ENCODE peak calls at places on chromosome 1, in eight cellular contexts. One of them, this sample, is unnamed.

GRCh38 chr1:227234998-227235405 is 83.3 kb downstream of the CDC42BPA start:
- DNase-seq in lower lobe of right lung: no peak
- DNase-seq in spleen: no peak
- DNase-seq in CD4-positive, alpha-beta memory T cell: no peak
- DNase-seq in CD8-positive, alpha-beta memory T cell: no peak
- DNase-seq in IMR-90: peak; percentile 73
- DNase-seq in heart left ventricle: no peak
- DNase-seq in SJSA1: peak; percentile 56
- DNase-seq in this sample: no peak

GRCh38 chr1:53048960-53049573 is 12.9 kb upstream of the PODN start:
- DNase-seq in SJSA1: no peak
- DNase-seq in lower lobe of right lung: no peak
- DNase-seq in CD4-positive, alpha-beta memory T cell: no peak
- DNase-seq in spleen: no peak
- DNase-seq in IMR-90: no peak
- DNase-seq in heart left ventricle: peak; percentile 76
- DNase-seq in CD8-positive, alpha-beta memory T cell: no peak
- DNase-seq in this sample: no peak

GRCh38 chr1:106268070-106268469 is 788.4 kb upstream of the PRMT6 start:
- DNase-seq in heart left ventricle: no peak
- DNase-seq in CD8-positive, alpha-beta memory T cell: no peak
- DNase-seq in IMR-90: no peak
- DNase-seq in SJSA1: no peak
- DNase-seq in lower lobe of right lung: no peak
- DNase-seq in CD4-positive, alpha-beta memory T cell: no peak
- DNase-seq in spleen: no peak
- DNase-seq in this sample: no peak

GRCh38 chr1:65470766-65471165 is 50.3 kb downstream of the LEPR start:
- DNase-seq in lower lobe of right lung: no peak
- DNase-seq in SJSA1: no peak
- DNase-seq in spleen: no peak
- DNase-seq in IMR-90: no peak
- DNase-seq in CD8-positive, alpha-beta memory T cell: no peak
- DNase-seq in heart left ventricle: no peak
- DNase-seq in CD4-positive, alpha-beta memory T cell: no peak
- DNase-seq in this sample: no peak

GRCh38 chr1:83102630-83103071 is 896.3 kb downstream of the TTLL7 start:
- DNase-seq in IMR-90: peak; percentile 19
- DNase-seq in CD4-positive, alpha-beta memory T cell: no peak
- DNase-seq in heart left ventricle: no peak
- DNase-seq in CD8-positive, alpha-beta memory T cell: no peak
- DNase-seq in SJSA1: peak; percentile 44
- DNase-seq in spleen: no peak
- DNase-seq in lower lobe of right lung: no peak
- DNase-seq in this sample: no peak

GRCh38 chr1:19206947-19207346 is 3.1 kb downstream of the UBR4 start:
- DNase-seq in lower lobe of right lung: no peak
- DNase-seq in CD8-positive, alpha-beta memory T cell: no peak
- DNase-seq in IMR-90: no peak
- DNase-seq in heart left ventricle: no peak
- DNase-seq in spleen: no peak
- DNase-seq in CD4-positive, alpha-beta memory T cell: no peak
- DNase-seq in SJSA1: no peak
- DNase-seq in this sample: no peak

GRCh38 chr1:54360165-54361005 is 45.8 kb downstream of the SSBP3 start:
- DNase-seq in spleen: no peak
- DNase-seq in IMR-90: no peak
- DNase-seq in lower lobe of right lung: no peak
- DNase-seq in heart left ventricle: peak; percentile 10
- DNase-seq in SJSA1: no peak
- DNase-seq in CD8-positive, alpha-beta memory T cell: no peak
- DNase-seq in CD4-positive, alpha-beta memory T cell: no peak
- DNase-seq in this sample: no peak

GRCh38 chr1:202834771-202835547 is 24.2 kb downstream of the PCAT6 start:
- DNase-seq in spleen: no peak
- DNase-seq in IMR-90: no peak
- DNase-seq in SJSA1: no peak
- DNase-seq in CD4-positive, alpha-beta memory T cell: no peak
- DNase-seq in CD8-positive, alpha-beta memory T cell: no peak
- DNase-seq in lower lobe of right lung: no peak
- DNase-seq in heart left ventricle: no peak
- DNase-seq in this sample: no peak

GRCh38 chr1:179077396-179077795 is 4.5 kb upstream of the TOR3A start:
- DNase-seq in heart left ventricle: no peak
- DNase-seq in IMR-90: peak; percentile 81
- DNase-seq in SJSA1: no peak
- DNase-seq in CD4-positive, alpha-beta memory T cell: no peak
- DNase-seq in lower lobe of right lung: no peak
- DNase-seq in CD8-positive, alpha-beta memory T cell: no peak
- DNase-seq in spleen: no peak
- DNase-seq in this sample: no peak

GRCh38 chr1:53947172-53947835 is 1.2 kb downstream of the LRRC42 start:
- DNase-seq in SJSA1: no peak
- DNase-seq in CD8-positive, alpha-beta memory T cell: no peak
- DNase-seq in CD4-positive, alpha-beta memory T cell: no peak
- DNase-seq in spleen: peak; percentile 78
- DNase-seq in IMR-90: no peak
- DNase-seq in lower lobe of right lung: no peak
- DNase-seq in heart left ventricle: no peak
- DNase-seq in this sample: no peak

GRCh38 chr1:189269011-189269410 is 1208.7 kb downstream of the BRINP3 start:
- DNase-seq in heart left ventricle: no peak
- DNase-seq in CD4-positive, alpha-beta memory T cell: no peak
- DNase-seq in spleen: no peak
- DNase-seq in SJSA1: no peak
- DNase-seq in IMR-90: peak; percentile 24
- DNase-seq in CD8-positive, alpha-beta memory T cell: no peak
- DNase-seq in lower lobe of right lung: no peak
- DNase-seq in this sample: no peak

GRCh38 chr1:37474697-37475379 is 458 bp downstream of the ZC3H12A start:
- DNase-seq in CD8-positive, alpha-beta memory T cell: peak; percentile 35
- DNase-seq in spleen: peak; percentile 89
- DNase-seq in heart left ventricle: peak; percentile 58
- DNase-seq in CD4-positive, alpha-beta memory T cell: no peak
- DNase-seq in lower lobe of right lung: peak; percentile 56
- DNase-seq in IMR-90: no peak
- DNase-seq in SJSA1: no peak
- DNase-seq in this sample: peak; percentile 76

GRCh38 chr1:23132033-23132432 is 36.6 kb downstream of the LUZP1 start:
- DNase-seq in heart left ventricle: no peak
- DNase-seq in CD8-positive, alpha-beta memory T cell: no peak
- DNase-seq in SJSA1: no peak
- DNase-seq in spleen: no peak
- DNase-seq in CD4-positive, alpha-beta memory T cell: no peak
- DNase-seq in lower lobe of right lung: no peak
- DNase-seq in IMR-90: no peak
- DNase-seq in this sample: no peak

GRCh38 chr1:163401211-163401610 is 79.5 kb downstream of the NUF2 start:
- DNase-seq in CD4-positive, alpha-beta memory T cell: no peak
- DNase-seq in IMR-90: no peak
- DNase-seq in spleen: no peak
- DNase-seq in CD8-positive, alpha-beta memory T cell: no peak
- DNase-seq in lower lobe of right lung: no peak
- DNase-seq in heart left ventricle: no peak
- DNase-seq in SJSA1: no peak
- DNase-seq in this sample: no peak

GRCh38 chr1:44786138-44786840 is 1.7 kb downstream of the BEST4 start:
- DNase-seq in CD8-positive, alpha-beta memory T cell: peak; percentile 83
- DNase-seq in heart left ventricle: peak; percentile 64
- DNase-seq in lower lobe of right lung: peak; percentile 86
- DNase-seq in spleen: peak; percentile 94
- DNase-seq in SJSA1: no peak
- DNase-seq in CD4-positive, alpha-beta memory T cell: peak; percentile 80
- DNase-seq in IMR-90: peak; percentile 59
- DNase-seq in this sample: peak; percentile 89

GRCh38 chr1:28056129-28056925 is 32.1 kb downstream of the EYA3 start:
- DNase-seq in CD4-positive, alpha-beta memory T cell: peak; percentile 53
- DNase-seq in lower lobe of right lung: no peak
- DNase-seq in CD8-positive, alpha-beta memory T cell: peak; percentile 40
- DNase-seq in SJSA1: no peak
- DNase-seq in IMR-90: no peak
- DNase-seq in spleen: no peak
- DNase-seq in heart left ventricle: no peak
- DNase-seq in this sample: no peak

GRCh38 chr1:221100196-221100950 is 221.1 kb downstream of the HLX start:
- DNase-seq in CD4-positive, alpha-beta memory T cell: no peak
- DNase-seq in IMR-90: peak; percentile 86
- DNase-seq in CD8-positive, alpha-beta memory T cell: no peak
- DNase-seq in lower lobe of right lung: no peak
- DNase-seq in heart left ventricle: no peak
- DNase-seq in spleen: no peak
- DNase-seq in SJSA1: no peak
- DNase-seq in this sample: no peak

GRCh38 chr1:93446837-93447451 is 974 bp upstream of the FNBP1L start:
- DNase-seq in heart left ventricle: peak; percentile 45
- DNase-seq in CD8-positive, alpha-beta memory T cell: peak; percentile 11
- DNase-seq in spleen: no peak
- DNase-seq in CD4-positive, alpha-beta memory T cell: peak; percentile 21
- DNase-seq in IMR-90: no peak
- DNase-seq in SJSA1: no peak
- DNase-seq in lower lobe of right lung: no peak
- DNase-seq in this sample: peak; percentile 71

GRCh38 chr1:49995734-49996133 is 28.0 kb downstream of the AGBL4 start:
- DNase-seq in CD8-positive, alpha-beta memory T cell: no peak
- DNase-seq in SJSA1: no peak
- DNase-seq in IMR-90: no peak
- DNase-seq in spleen: no peak
- DNase-seq in heart left ventricle: no peak
- DNase-seq in CD4-positive, alpha-beta memory T cell: no peak
- DNase-seq in lower lobe of right lung: no peak
- DNase-seq in this sample: no peak
- H3K9me3 ChIP-seq in CD8-positive, alpha-beta memory T cell: peaks cover 5% of the 10 kb centered on the region
- H3K9me3 ChIP-seq in SJSA1: no peaks in the 10 kb centered on the region
- H3K9me3 ChIP-seq in IMR-90: peaks cover 5% of the 10 kb centered on the region
- H3K9me3 ChIP-seq in spleen: peaks cover 34% of the 10 kb centered on the region
- H3K9me3 ChIP-seq in heart left ventricle: no peaks in the 10 kb centered on the region
- H3K9me3 ChIP-seq in CD4-positive, alpha-beta memory T cell: no peaks in the 10 kb centered on the region
- H3K9me3 ChIP-seq in lower lobe of right lung: peaks cover 4% of the 10 kb centered on the region
- H3K9me3 ChIP-seq in this sample: no peaks in the 10 kb centered on the region

DNA sequence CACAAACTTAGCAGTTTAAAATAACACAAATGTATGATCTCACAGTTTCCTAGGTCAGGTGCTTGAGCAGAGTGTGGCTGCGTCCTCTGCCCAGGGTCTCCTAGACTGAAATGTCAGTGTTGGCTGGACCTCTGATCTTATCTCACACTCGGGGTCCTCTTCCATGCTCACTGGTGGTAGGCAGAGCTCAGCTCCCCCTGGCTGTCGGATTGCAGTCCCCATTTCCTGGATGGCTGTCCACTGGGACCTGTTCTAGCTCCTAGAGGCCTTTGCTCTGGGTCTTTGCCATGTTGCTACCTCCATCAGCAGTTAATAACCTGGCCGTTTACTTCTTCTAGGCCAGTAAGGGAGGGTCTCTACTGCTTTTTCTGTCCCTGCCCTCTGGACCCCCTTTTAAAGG is 107.5 kb downstream of the PCNX2 start:
- DNase-seq in spleen: no peak
- DNase-seq in CD4-positive, alpha-beta memory T cell: no peak
- DNase-seq in IMR-90: no peak
- DNase-seq in SJSA1: no peak
- DNase-seq in heart left ventricle: no peak
- DNase-seq in CD8-positive, alpha-beta memory T cell: no peak
- DNase-seq in lower lobe of right lung: no peak
- DNase-seq in this sample: no peak
- H3K27ac ChIP-seq in spleen: no peak overlapping the region
- H3K27ac ChIP-seq in CD4-positive, alpha-beta memory T cell: no peak overlapping the region
- H3K27ac ChIP-seq in IMR-90: no peak overlapping the region
- H3K27ac ChIP-seq in SJSA1: no peak overlapping the region
- H3K27ac ChIP-seq in heart left ventricle: no peak overlapping the region
- H3K27ac ChIP-seq in CD8-positive, alpha-beta memory T cell: no peak overlapping the region
- H3K27ac ChIP-seq in lower lobe of right lung: no peak overlapping the region
- H3K27ac ChIP-seq in this sample: no peak overlapping the region

GRCh38 chr1:235671992-235672391 is 22.4 kb upstream of the GNG4 start:
- DNase-seq in spleen: no peak
- DNase-seq in heart left ventricle: no peak
- DNase-seq in CD8-positive, alpha-beta memory T cell: no peak
- DNase-seq in CD4-positive, alpha-beta memory T cell: no peak
- DNase-seq in lower lobe of right lung: no peak
- DNase-seq in SJSA1: no peak
- DNase-seq in IMR-90: peak; percentile 5
- DNase-seq in this sample: no peak
- H3K9me3 ChIP-seq in spleen: peaks cover 73% of the 10 kb centered on the region
- H3K9me3 ChIP-seq in heart left ventricle: peaks cover 3% of the 10 kb centered on the region
- H3K9me3 ChIP-seq in CD8-positive, alpha-beta memory T cell: peaks cover 24% of the 10 kb centered on the region
- H3K9me3 ChIP-seq in CD4-positive, alpha-beta memory T cell: no peaks in the 10 kb centered on the region
- H3K9me3 ChIP-seq in lower lobe of right lung: peaks cover 42% of the 10 kb centered on the region
- H3K9me3 ChIP-seq in SJSA1: peaks cover 16% of the 10 kb centered on the region
- H3K9me3 ChIP-seq in IMR-90: peaks cover 22% of the 10 kb centered on the region
- H3K9me3 ChIP-seq in this sample: peaks cover 20% of the 10 kb centered on the region

GRCh38 chr1:2290595-2291510 is 62.7 kb downstream of the SKI start:
- DNase-seq in heart left ventricle: peak; percentile 88
- DNase-seq in spleen: peak; percentile 92
- DNase-seq in CD8-positive, alpha-beta memory T cell: peak; percentile 76
- DNase-seq in CD4-positive, alpha-beta memory T cell: peak; percentile 82
- DNase-seq in SJSA1: peak; percentile 95
- DNase-seq in IMR-90: peak; percentile 98
- DNase-seq in lower lobe of right lung: peak; percentile 89
- DNase-seq in this sample: peak; percentile 90

GRCh38 chr1:2294661-2295060 is 66.5 kb downstream of the SKI start:
- DNase-seq in SJSA1: no peak
- DNase-seq in heart left ventricle: no peak
- DNase-seq in CD4-positive, alpha-beta memory T cell: no peak
- DNase-seq in spleen: no peak
- DNase-seq in IMR-90: no peak
- DNase-seq in lower lobe of right lung: no peak
- DNase-seq in CD8-positive, alpha-beta memory T cell: no peak
- DNase-seq in this sample: no peak

GRCh38 chr1:2295526-2295925 is 67.4 kb downstream of the SKI start:
- DNase-seq in lower lobe of right lung: no peak
- DNase-seq in CD4-positive, alpha-beta memory T cell: no peak
- DNase-seq in heart left ventricle: no peak
- DNase-seq in SJSA1: no peak
- DNase-seq in CD8-positive, alpha-beta memory T cell: no peak
- DNase-seq in spleen: no peak
- DNase-seq in IMR-90: no peak
- DNase-seq in this sample: no peak

GRCh38 chr1:2292725-2293450 is 64.8 kb downstream of the SKI start:
- DNase-seq in SJSA1: no peak
- DNase-seq in lower lobe of right lung: no peak
- DNase-seq in CD8-positive, alpha-beta memory T cell: no peak
- DNase-seq in IMR-90: no peak
- DNase-seq in heart left ventricle: no peak
- DNase-seq in CD4-positive, alpha-beta memory T cell: no peak
- DNase-seq in spleen: no peak
- DNase-seq in this sample: no peak

DNA sequence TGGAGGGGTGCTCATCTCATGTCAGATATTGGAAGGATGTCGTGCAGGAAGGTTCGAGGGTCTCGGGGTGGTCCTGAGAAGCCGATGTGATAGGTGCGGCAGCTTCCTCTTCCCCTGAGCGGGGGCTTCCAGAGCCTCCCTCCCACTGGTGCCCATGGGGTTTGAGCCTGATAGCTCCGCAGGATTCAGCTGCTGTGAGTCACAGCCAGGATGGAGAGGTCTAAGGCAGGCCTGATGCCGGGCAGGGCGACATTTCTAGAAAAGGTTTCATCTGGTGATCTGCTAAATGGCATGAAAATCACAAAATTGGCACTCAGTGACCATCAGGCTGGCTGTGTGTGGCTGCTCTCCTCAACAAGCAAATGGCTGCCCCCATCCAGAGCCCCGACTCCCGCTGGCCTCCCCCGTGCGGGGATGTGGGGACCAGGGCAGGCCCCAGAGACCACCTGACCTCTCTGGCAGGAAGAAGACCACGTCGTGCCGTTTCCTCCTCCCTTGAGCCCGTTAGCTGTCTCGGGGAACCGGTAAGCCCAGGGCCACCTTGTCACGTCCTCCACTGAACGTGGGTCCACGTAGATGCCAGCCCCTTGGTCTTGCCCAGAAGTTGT is 66.0 kb downstream of the SKI start:
- DNase-seq in SJSA1: no peak
- DNase-seq in spleen: no peak
- DNase-seq in IMR-90: peak; percentile 35
- DNase-seq in lower lobe of right lung: no peak
- DNase-seq in CD4-positive, alpha-beta memory T cell: no peak
- DNase-seq in CD8-positive, alpha-beta memory T cell: no peak
- DNase-seq in heart left ventricle: no peak
- DNase-seq in this sample: no peak
- H3K27ac ChIP-seq in SJSA1: no peak overlapping the region
- H3K27ac ChIP-seq in spleen: no peak overlapping the region
- H3K27ac ChIP-seq in IMR-90: peak overlapping the region; percentile 53
- H3K27ac ChIP-seq in lower lobe of right lung: peak overlapping the region; percentile 31
- H3K27ac ChIP-seq in CD4-positive, alpha-beta memory T cell: peak overlapping the region; percentile 6
- H3K27ac ChIP-seq in CD8-positive, alpha-beta memory T cell: no peak overlapping the region
- H3K27ac ChIP-seq in heart left ventricle: peak overlapping the region; percentile 35
- H3K27ac ChIP-seq in this sample: peak overlapping the region; percentile 8

This sample was measured in upper lobe of right lung.